ENCODE peak calls at places on chromosome X, in seven cellular contexts. N is cardiac fibroblast; I is activated CD8-positive, alpha-beta T cell treated with anti-CD3 and anti-CD28 coated beads for 36 hours; D is neural progenitor cell; Q is CD8-positive, alpha-beta T cell; B is progenitor cell of endocrine pancreas; V is lung. S is an unnamed sample.
A peak's percentile ranks its signal among the peaks of the same experiment; 100 is the strongest.

GRCh38 chrX:16975233-16975632 is 28.8 kb downstream of the REPS2 start:
- DNase-seq in D (no peak), I (no peak), V (no peak), Q (no peak), B (no peak), N (no peak), S (no peak)

GRCh38 chrX:153668423-153669173 is 5.0 kb downstream of the PNCK start:
- DNase-seq in D (no peak), Q (no peak), I (no peak), N (no peak), V (no peak), B (no peak), S (no peak)

GRCh38 chrX:84186603-84187358 is 1.2 kb downstream of the RPS6KA6 start:
- DNase-seq in B (no peak), N (no peak), Q (no peak), I (no peak), D (no peak), V (no peak), S (no peak)

GRCh38 chrX:16416588-16416987 is 233.4 kb upstream of the S100G start:
- DNase-seq in V (no peak), N (no peak), B (no peak), I (no peak), Q (no peak), D (no peak), S (no peak)

GRCh38 chrX:106959897-106960296 is 39.7 kb downstream of the CLDN2 start:
- DNase-seq in N (peak; percentile 54), D (peak; percentile 47), V (no peak), Q (no peak), I (no peak), B (no peak), S (peak; percentile 21)

GRCh38 chrX:150184487-150184886 is 178.6 kb upstream of the MAMLD1 start:
- DNase-seq in N (no peak), Q (no peak), B (no peak), V (no peak), I (no peak), D (no peak), S (peak; percentile 84)

GRCh38 chrX:122220644-122221373 is 963.3 kb upstream of the GRIA3 start:
- DNase-seq in B (no peak), Q (no peak), V (no peak), N (no peak), D (peak; percentile 87), I (no peak), S (no peak)

GRCh38 chrX:19599253-19599652 is 83.9 kb upstream of the MAP3K15 start:
- DNase-seq in I (peak; percentile 21), N (no peak), B (no peak), Q (no peak), V (no peak), D (no peak), S (no peak)

GRCh38 chrX:40108084-40108958 is 10.6 kb upstream of the BCOR start:
- DNase-seq in I (no peak), B (peak; percentile 59), D (peak; percentile 76), Q (no peak), V (no peak), N (peak; percentile 58), S (no peak)

GRCh38 chrX:133676344-133677122 is 261.2 kb upstream of the GPC4 start:
- DNase-seq in N (no peak), V (peak; percentile 41), Q (no peak), B (no peak), D (no peak), I (no peak), S (no peak)

DNA sequence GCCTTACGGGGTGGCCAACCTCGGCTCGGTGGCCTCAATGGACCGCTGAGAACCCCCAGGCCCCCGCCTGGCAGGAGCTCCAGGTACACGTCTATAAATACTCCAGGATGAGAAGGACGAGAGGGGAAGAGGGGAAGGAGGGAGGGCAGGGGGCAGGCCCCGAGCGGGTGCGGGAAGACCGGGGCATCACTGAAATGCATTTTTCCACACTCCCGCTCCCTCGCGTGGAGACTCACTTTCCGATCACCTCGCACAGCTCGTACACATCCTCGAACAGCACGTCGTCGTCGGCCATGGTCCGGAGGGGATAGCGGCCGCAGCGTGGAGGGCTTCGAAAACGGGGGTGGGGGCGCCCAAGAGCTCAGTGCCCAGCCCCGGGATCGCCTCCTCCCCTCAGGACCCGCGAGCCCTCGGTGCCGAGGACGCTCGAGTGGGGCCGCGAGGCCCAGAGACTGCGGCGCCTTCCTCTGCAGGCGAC is 621 bp downstream of the CASK start:
- DNase-seq in Q (peak; percentile 19), V (no peak), N (peak; percentile 24), B (peak; percentile 15), I (peak; percentile 21), D (peak; percentile 61), S (peak; percentile 13)
- TF ChIP-seq CTCF in Q (no peak), V (no peak), N (no peak), B (peak; percentile 26), I (no peak), D (peak; percentile 24), S (no peak)

GRCh38 chrX:85627363-85627762 is 247.9 kb upstream of the POF1B start:
- DNase-seq in B (no peak), D (peak; percentile 24), I (no peak), N (no peak), V (no peak), Q (no peak), S (peak; percentile 43)
- TF ChIP-seq CTCF in B (peak; percentile 45), D (peak; percentile 61), I (no peak), N (peak; percentile 43), V (no peak), Q (no peak), S (peak; percentile 56)

GRCh38 chrX:117996918-117997480 is 119.6 kb downstream of the KLHL13 start:
- DNase-seq in Q (no peak), D (no peak), V (no peak), N (no peak), B (no peak), I (no peak), S (peak; percentile 59)
- TF ChIP-seq CTCF in Q (no peak), D (peak; percentile 30), V (no peak), N (no peak), B (no peak), I (no peak), S (peak; percentile 54)

GRCh38 chrX:24149346-24150050 is at the start of gene ZFX:
- DNase-seq in B (peak; percentile 56), V (peak; percentile 79), I (peak; percentile 59), D (peak; percentile 78), N (peak; percentile 75), Q (peak; percentile 62), S (peak; percentile 64)
- TF ChIP-seq CTCF in B (no peak), V (no peak), I (no peak), D (peak; percentile 20), N (no peak), Q (no peak), S (no peak)

GRCh38 chrX:74343327-74343969 is 39.5 kb downstream of the ZCCHC13 start:
- DNase-seq in Q (no peak), N (no peak), B (no peak), D (no peak), V (no peak), I (no peak), S (no peak)

GRCh38 chrX:74349387-74349786 is 45.4 kb downstream of the ZCCHC13 start:
- DNase-seq in V (no peak), Q (no peak), I (no peak), D (no peak), B (no peak), N (peak; percentile 45), S (peak; percentile 41)

GRCh38 chrX:74346124-74346523 is 42.1 kb downstream of the ZCCHC13 start:
- DNase-seq in I (no peak), B (no peak), N (peak; percentile 31), Q (no peak), D (no peak), V (no peak), S (no peak)

GRCh38 chrX:74338852-74339251 is 34.9 kb downstream of the ZCCHC13 start:
- DNase-seq in I (no peak), B (no peak), N (no peak), D (no peak), V (no peak), Q (no peak), S (no peak)

DNA sequence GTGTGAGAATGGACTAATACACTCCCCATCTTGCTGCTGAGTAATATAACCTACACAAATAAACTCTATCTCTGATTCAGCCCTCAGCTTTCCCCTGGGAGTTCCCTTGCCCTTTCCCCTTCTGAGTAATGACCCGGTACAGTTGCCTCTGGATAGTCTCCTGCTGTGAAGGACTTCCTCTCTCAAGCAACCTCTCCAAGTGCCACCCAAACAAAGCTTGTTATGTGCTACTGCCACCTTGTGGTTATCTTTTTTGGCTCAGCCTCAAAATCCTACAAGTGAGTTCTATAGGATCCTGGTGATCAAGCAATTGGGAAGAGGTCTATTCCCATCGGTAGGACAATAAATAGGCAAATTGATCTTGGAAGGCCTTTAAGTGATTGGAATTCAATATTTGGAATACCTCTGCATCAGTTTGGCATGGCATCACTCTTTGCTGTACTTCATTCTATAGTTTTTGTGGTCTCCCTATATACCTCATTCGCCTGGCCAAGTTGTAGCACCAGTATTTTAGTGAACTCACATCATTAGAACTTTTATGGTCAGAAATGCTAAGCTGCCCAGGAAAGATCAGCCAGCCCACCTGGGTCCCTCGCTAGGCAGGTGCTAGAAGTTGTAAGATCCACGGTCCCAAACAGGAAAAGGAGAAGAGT is 40.1 kb downstream of the ZCCHC13 start:
- DNase-seq in I (peak; percentile 39), D (peak; percentile 84), V (peak; percentile 71), N (peak; percentile 96), Q (peak; percentile 17), B (peak; percentile 20), S (peak; percentile 96)
- TF ChIP-seq CTCF in I (peak; percentile 63), D (peak; percentile 68), V (peak; percentile 49), N (peak; percentile 42), Q (peak; percentile 36), B (peak; percentile 69), S (peak; percentile 53)

S was measured in MCF 10A.